ENCODE peak calls at places on chromosomes 1 and 21, in eight cellular contexts. T, W, K, B, U, S, A and Z are unnamed samples. For H3K9me2, the result is how much of the 10 kb centered on the place peaks cover.

GRCh38 chr1:64133036-64133435 is 70.4 kb upstream of the UBE2U start:
- DNase-seq in U (peak), K (no peak), B (peak), W (peak), S (no peak), T (peak), A (no peak), Z (no peak)

GRCh38 chr1:19814681-19815503 is at the start of gene RNF186:
- DNase-seq in U (peak), W (peak), B (no peak), T (no peak), K (peak), A (peak), S (no peak), Z (no peak)

GRCh38 chr1:68725353-68725752 is 228.5 kb upstream of the DEPDC1 start:
- DNase-seq in T (no peak), A (no peak), S (no peak), U (no peak), B (no peak), W (peak), K (no peak), Z (peak)

GRCh38 chr1:105442901-105443300 is 1613.6 kb upstream of the PRMT6 start:
- DNase-seq in U (no peak), S (no peak), A (no peak), K (no peak), B (peak), T (no peak), W (no peak), Z (no peak)

GRCh38 chr21:46229133-46229922 is 754 bp upstream of the LSS start:
- DNase-seq in S (peak), W (peak), T (no peak), A (no peak), U (peak), K (no peak), B (no peak), Z (peak)

GRCh38 chr1:67687649-67688048 is 2.6 kb downstream of the GADD45A start:
- DNase-seq in W (no peak), U (peak), K (no peak), T (peak), S (no peak), A (no peak), B (peak), Z (no peak)

GRCh38 chr1:55696181-55696580 is 481.0 kb upstream of the USP24 start:
- DNase-seq in W (no peak), T (no peak), S (no peak), U (peak), K (no peak), B (peak), A (no peak), Z (no peak)

GRCh38 chr1:30129001-30129408 is 594.4 kb downstream of the MATN1 start:
- DNase-seq in U (no peak), S (no peak), W (no peak), K (no peak), A (no peak), T (no peak), B (no peak), Z (no peak)

GRCh38 chr1:90114521-90115141 is 119.7 kb downstream of the ZNF326 start:
- DNase-seq in T (peak), B (peak), K (peak), S (peak), U (peak), A (peak), W (peak), Z (peak)

GRCh38 chr1:220338759-220339158 is 66.5 kb upstream of the RAB3GAP2 start:
- DNase-seq in A (no peak), T (no peak), W (no peak), K (no peak), S (peak), B (no peak), U (no peak), Z (no peak)

GRCh38 chr1:42979037-42979432 is 20.4 kb upstream of the SLC2A1 start:
- DNase-seq in S (peak), A (no peak), B (no peak), W (no peak), U (no peak), T (no peak), K (no peak), Z (no peak)

GRCh38 chr1:183218981-183219621 is 33.0 kb downstream of the LAMC2 start:
- DNase-seq in T (no peak), W (peak), S (no peak), U (no peak), K (peak), B (no peak), A (peak), Z (no peak)

GRCh38 chr1:16387201-16388185 is 20.5 kb downstream of the SZRD1 start:
- DNase-seq in A (no peak), S (no peak), B (peak), U (no peak), T (no peak), W (no peak), K (no peak), Z (no peak)

GRCh38 chr1:56135069-56135863 is 444.1 kb downstream of the PLPP3 start:
- DNase-seq in U (peak), K (no peak), B (peak), S (no peak), T (no peak), W (no peak), A (no peak), Z (no peak)

GRCh38 chr1:188762344-188762743 is 1715.3 kb downstream of the BRINP3 start:
- DNase-seq in A (no peak), T (no peak), U (no peak), S (no peak), W (no peak), B (no peak), K (no peak), Z (no peak)

GRCh38 chr1:229105822-229106525 is 164.9 kb upstream of the RAB4A start:
- DNase-seq in B (no peak), T (no peak), K (no peak), W (no peak), A (no peak), S (no peak), U (no peak), Z (no peak)

GRCh38 chr1:221741364-221741970 is 422 bp downstream of the DUSP10 start:
- DNase-seq in A (no peak), W (peak), U (peak), T (no peak), B (peak), S (peak), K (no peak), Z (peak)

GRCh38 chr1:66917476-66917875 is 7.2 kb downstream of the DNAI4 start:
- DNase-seq in K (no peak), A (peak), U (no peak), S (no peak), W (no peak), B (no peak), T (no peak), Z (no peak)

GRCh38 chr21:44368711-44369446 is 15.5 kb downstream of the TRPM2 start:
- DNase-seq in S (peak), U (no peak), W (peak), K (no peak), T (no peak), B (no peak), A (no peak), Z (peak)

GRCh38 chr1:156920233-156921052 is at the start of gene LRRC71:
- DNase-seq in S (peak), K (peak), T (no peak), A (no peak), U (peak), W (peak), B (peak), Z (peak)

GRCh38 chr1:36722871-36723270 is 240.2 kb upstream of the CSF3R start:
- DNase-seq in B (no peak), U (no peak), K (no peak), A (no peak), S (no peak), T (no peak), W (no peak), Z (no peak)

GRCh38 chr1:231020816-231021215 is 19.2 kb downstream of the FAM89A start:
- DNase-seq in K (no peak), A (no peak), B (no peak), U (no peak), W (peak), T (no peak), S (peak), Z (no peak)

GRCh38 chr1:45246760-45247159 is 40.4 kb upstream of the ZSWIM5 start:
- DNase-seq in W (peak), K (no peak), A (no peak), T (peak), B (peak), U (peak), S (no peak), Z (no peak)

GRCh38 chr1:120179420-120180348 is 3.4 kb upstream of the SEC22B start:
- DNase-seq in K (no peak), B (peak), W (peak), S (peak), U (peak), T (peak), A (no peak), Z (peak)

GRCh38 chr21:37367301-37367757 is 756 bp downstream of the DYRK1A start:
- DNase-seq in B (peak), T (no peak), U (no peak), S (no peak), A (peak), K (peak), W (peak), Z (peak)

GRCh38 chr21:31893841-31894240 is 21.0 kb downstream of the HUNK start:
- DNase-seq in B (no peak), K (no peak), U (no peak), T (no peak), S (no peak), A (no peak), W (no peak), Z (no peak)

GRCh38 chr1:198173832-198174231 is 17.0 kb downstream of the NEK7 start:
- DNase-seq in B (no peak), T (no peak), S (no peak), K (no peak), W (no peak), U (no peak), A (no peak), Z (no peak)

GRCh38 chr1:201149400-201149799 is 4.9 kb downstream of the TMEM9 start:
- DNase-seq in A (peak), T (peak), U (peak), B (peak), K (peak), S (peak), W (peak), Z (peak)

GRCh38 chr1:3459051-3459908 is 4.8 kb downstream of the ARHGEF16 start:
- DNase-seq in S (no peak), B (no peak), W (no peak), T (no peak), U (no peak), K (no peak), A (no peak), Z (peak)

GRCh38 chr1:227805606-227806197 is 9.8 kb upstream of the PRSS38 start:
- DNase-seq in T (peak), A (no peak), S (no peak), W (no peak), U (peak), K (no peak), B (peak), Z (no peak)

GRCh38 chr1:156220226-156220625 is 7.4 kb downstream of the PMF1 start:
- DNase-seq in K (no peak), W (no peak), B (no peak), A (no peak), S (no peak), U (no peak), T (no peak), Z (no peak)

GRCh38 chr1:58573705-58574591 is 3.1 kb downstream of the TACSTD2 start:
- DNase-seq in A (no peak), U (peak), T (peak), K (peak), S (no peak), W (no peak), B (no peak), Z (no peak)

DNA sequence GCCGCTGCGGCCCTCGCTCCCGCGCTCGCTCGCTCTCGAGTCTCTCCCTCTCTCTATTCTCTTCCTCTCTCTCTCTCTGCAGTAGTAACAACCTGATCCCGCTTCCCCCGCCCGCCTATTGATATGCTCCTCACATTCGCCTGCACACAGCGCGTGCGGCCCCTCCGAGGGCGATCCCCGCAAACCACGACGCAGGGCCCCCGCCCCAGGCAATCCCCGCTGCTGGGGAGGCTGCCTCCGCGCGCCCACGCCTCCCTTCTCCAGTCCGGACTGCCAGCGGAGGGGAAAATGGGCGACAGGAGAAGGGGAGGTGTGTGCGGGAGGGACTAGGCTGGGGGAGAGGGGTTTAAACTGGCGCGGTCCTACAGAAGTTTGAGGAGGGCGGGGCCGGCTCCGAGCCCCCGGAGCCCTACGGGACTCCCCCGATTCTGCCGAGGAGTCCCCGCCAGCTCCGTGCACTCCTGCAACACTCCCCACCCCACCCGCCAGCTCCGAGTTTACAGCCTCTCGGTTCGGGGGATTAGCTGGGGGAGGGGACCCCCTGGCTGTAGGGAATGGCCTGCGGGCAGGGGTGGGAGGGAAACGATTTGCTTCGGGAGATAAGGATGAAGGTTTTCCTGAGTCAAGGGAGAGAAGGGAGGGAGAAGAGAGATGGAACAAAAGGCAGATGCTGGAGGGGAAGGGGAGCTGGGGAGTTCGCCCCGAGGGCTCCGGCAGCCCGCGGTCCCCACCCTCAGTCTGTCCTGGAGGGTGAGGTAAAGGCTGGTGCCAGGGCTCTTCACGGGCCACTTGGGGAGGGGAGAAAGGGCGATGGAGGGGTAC is 66.6 kb downstream of the SYT2 start:
- DNase-seq in T (no peak), W (peak), U (no peak), A (no peak), K (no peak), S (peak), B (peak), Z (peak)
- H3K9me2 ChIP-seq in T (under half), W (under half), U (under half), A (under half), K (under half), S (under half), B (under half), Z (under half)

DNA sequence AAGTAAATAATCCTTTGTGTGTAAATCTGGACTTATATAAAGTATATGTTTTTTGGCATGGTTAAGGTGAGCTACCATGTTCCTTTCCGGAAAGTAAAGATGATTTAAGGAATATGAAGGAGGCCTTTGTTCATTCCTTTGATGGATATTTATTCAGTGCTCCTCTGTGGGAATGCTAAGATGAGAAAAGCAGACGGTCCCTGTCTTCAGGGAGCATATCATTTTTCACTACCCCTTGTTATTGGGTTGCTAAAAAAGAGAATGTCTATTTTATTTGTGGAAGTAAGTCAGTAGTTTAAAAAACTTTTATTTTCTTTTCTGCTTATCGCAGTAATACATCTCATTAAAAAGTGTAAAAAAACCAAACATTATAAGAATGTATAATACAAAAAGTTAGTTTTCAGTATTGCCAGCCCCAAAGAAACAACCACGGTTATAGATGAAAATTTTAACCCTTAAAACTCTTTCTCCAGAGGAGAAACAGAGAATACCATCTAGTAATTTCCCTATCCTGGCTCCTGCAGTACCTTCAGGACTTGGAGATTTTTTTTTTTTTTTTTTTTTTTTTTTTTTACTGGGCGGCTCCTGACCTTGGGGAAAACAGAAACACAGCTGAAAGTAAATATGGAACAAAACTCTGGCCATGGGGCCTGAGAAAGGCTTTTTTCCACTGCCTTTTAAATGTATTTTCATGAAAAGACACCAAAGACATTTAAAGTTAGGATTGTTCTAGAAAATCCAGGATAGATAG is 35.3 kb upstream of the CNN3 start:
- DNase-seq in S (no peak), W (no peak), T (no peak), K (no peak), B (peak), A (no peak), U (no peak), Z (no peak)
- H3K9me2 ChIP-seq in S (under half), W (under half), T (under half), K (under half), B (under half), A (under half), U (under half), Z (under half)

DNA sequence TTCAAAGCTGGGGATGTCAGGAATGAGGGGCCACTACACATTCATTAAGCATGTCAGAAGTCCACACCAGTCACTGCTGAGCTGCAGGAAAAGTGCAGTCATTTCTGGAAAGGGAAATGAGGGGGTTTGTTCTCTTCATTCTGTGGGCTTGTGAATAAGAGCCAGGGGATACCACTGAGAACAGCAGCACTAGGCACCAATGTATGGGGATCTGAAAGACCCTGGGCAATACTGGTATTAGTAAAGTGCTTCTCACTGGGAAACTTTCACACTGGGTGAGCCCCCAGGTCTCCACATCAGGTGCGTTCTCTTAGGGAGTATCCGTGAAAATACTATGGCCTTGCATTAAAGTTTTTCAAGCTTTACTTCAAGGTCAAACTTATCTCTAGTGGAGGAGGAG is 49.9 kb downstream of the TGFB2 start:
- DNase-seq in W (no peak), A (no peak), S (no peak), U (no peak), B (no peak), K (no peak), T (no peak), Z (no peak)
- H3K9me2 ChIP-seq in W (under half), A (under half), S (under half), U (under half), B (under half), K (under half), T (under half), Z (under half)

GRCh38 chr1:159469921-159470595 is 30.5 kb downstream of the OR10J1 start:
- DNase-seq in T (no peak), U (no peak), B (peak), S (no peak), K (no peak), A (no peak), W (no peak), Z (no peak)
- H3K9me2 ChIP-seq in T (under half), U (under half), B (under half), S (under half), K (under half), A (under half), W (under half), Z (under half)